ENCODE peak calls at places on chromosome 22, in five cellular contexts. One of them, this sample, is unnamed.
A peak's percentile ranks its signal among the peaks of the same experiment; 100 is the strongest.

GRCh38 chr22:49331878-49332277 is 495.8 kb downstream of the BRD1 start:
- DNase-seq in HepG2: no peak
- DNase-seq in foreskin fibroblast: no peak
- DNase-seq in PC-3: no peak
- DNase-seq in tibial nerve: no peak
- DNase-seq in this sample: no peak

GRCh38 chr22:26589367-26589844 is 526 bp downstream of the TPST2 start:
- DNase-seq in HepG2: no peak
- DNase-seq in foreskin fibroblast: no peak
- DNase-seq in PC-3: peak; percentile 4
- DNase-seq in tibial nerve: no peak
- DNase-seq in this sample: peak; percentile 23

GRCh38 chr22:17085277-17086091 is 684 bp downstream of the IL17RA start:
- DNase-seq in HepG2: no peak
- DNase-seq in foreskin fibroblast: no peak
- DNase-seq in PC-3: peak; percentile 6
- DNase-seq in tibial nerve: no peak
- DNase-seq in this sample: no peak

GRCh38 chr22:45877036-45877380 is 100.0 kb downstream of the WNT7B start:
- DNase-seq in HepG2: no peak
- DNase-seq in foreskin fibroblast: no peak
- DNase-seq in PC-3: no peak
- DNase-seq in tibial nerve: peak; percentile 0
- DNase-seq in this sample: no peak

GRCh38 chr22:39907035-39907434 is 6.2 kb downstream of the GRAP2 start:
- DNase-seq in HepG2: no peak
- DNase-seq in foreskin fibroblast: no peak
- DNase-seq in PC-3: no peak
- DNase-seq in tibial nerve: no peak
- DNase-seq in this sample: no peak

GRCh38 chr22:38202437-38203089 is 769 bp downstream of the MAFF start:
- DNase-seq in HepG2: peak; percentile 50
- DNase-seq in foreskin fibroblast: peak; percentile 93
- DNase-seq in PC-3: peak; percentile 76
- DNase-seq in tibial nerve: peak; percentile 88
- DNase-seq in this sample: peak; percentile 89

GRCh38 chr22:17105143-17106129 is 15.7 kb downstream of the TMEM121B start:
- DNase-seq in HepG2: no peak
- DNase-seq in foreskin fibroblast: no peak
- DNase-seq in PC-3: no peak
- DNase-seq in tibial nerve: no peak
- DNase-seq in this sample: no peak

GRCh38 chr22:38435960-38436359 is 19.0 kb downstream of the KCNJ4 start:
- DNase-seq in HepG2: no peak
- DNase-seq in foreskin fibroblast: no peak
- DNase-seq in PC-3: no peak
- DNase-seq in tibial nerve: no peak
- DNase-seq in this sample: no peak

GRCh38 chr22:49243335-49243734 is 584.3 kb downstream of the BRD1 start:
- DNase-seq in HepG2: no peak
- DNase-seq in foreskin fibroblast: no peak
- DNase-seq in PC-3: no peak
- DNase-seq in tibial nerve: no peak
- DNase-seq in this sample: no peak

GRCh38 chr22:45991108-45991507 is 14.1 kb upstream of the WNT7B start:
- DNase-seq in HepG2: no peak
- DNase-seq in foreskin fibroblast: no peak
- DNase-seq in PC-3: no peak
- DNase-seq in tibial nerve: no peak
- DNase-seq in this sample: no peak

GRCh38 chr22:46446799-46447198 is 90.6 kb downstream of the CELSR1 start:
- DNase-seq in HepG2: no peak
- DNase-seq in foreskin fibroblast: no peak
- DNase-seq in PC-3: no peak
- DNase-seq in tibial nerve: no peak
- DNase-seq in this sample: no peak

GRCh38 chr22:20905415-20906386 is 11.5 kb upstream of the CRKL start:
- DNase-seq in HepG2: no peak
- DNase-seq in foreskin fibroblast: no peak
- DNase-seq in PC-3: peak; percentile 29
- DNase-seq in tibial nerve: no peak
- DNase-seq in this sample: no peak

GRCh38 chr22:17443413-17444203 is 74.3 kb downstream of the CECR2 start:
- DNase-seq in HepG2: no peak
- DNase-seq in foreskin fibroblast: no peak
- DNase-seq in PC-3: no peak
- DNase-seq in tibial nerve: no peak
- DNase-seq in this sample: no peak

GRCh38 chr22:50298937-50299656 is 8.3 kb downstream of the PLXNB2 start:
- DNase-seq in HepG2: no peak
- DNase-seq in foreskin fibroblast: no peak
- DNase-seq in PC-3: no peak
- DNase-seq in tibial nerve: no peak
- DNase-seq in this sample: peak; percentile 46

GRCh38 chr22:45547016-45547345 is 44.3 kb downstream of the FBLN1 start:
- DNase-seq in HepG2: no peak
- DNase-seq in foreskin fibroblast: no peak
- DNase-seq in PC-3: no peak
- DNase-seq in tibial nerve: no peak
- DNase-seq in this sample: no peak

GRCh38 chr22:49676230-49676629 is 151.4 kb downstream of the BRD1 start:
- DNase-seq in HepG2: no peak
- DNase-seq in foreskin fibroblast: no peak
- DNase-seq in PC-3: no peak
- DNase-seq in tibial nerve: no peak
- DNase-seq in this sample: no peak

GRCh38 chr22:32847067-32847491 is 45.6 kb downstream of the TIMP3 start:
- DNase-seq in HepG2: no peak
- DNase-seq in foreskin fibroblast: no peak
- DNase-seq in PC-3: no peak
- DNase-seq in tibial nerve: no peak
- DNase-seq in this sample: peak; percentile 44

GRCh38 chr22:45777046-45777851 is 105.6 kb downstream of the ATXN10 start:
- DNase-seq in HepG2: no peak
- DNase-seq in foreskin fibroblast: no peak
- DNase-seq in PC-3: peak; percentile 83
- DNase-seq in tibial nerve: no peak
- DNase-seq in this sample: no peak

GRCh38 chr22:38051900-38052862 is 5.0 kb upstream of the PICK1 start:
- DNase-seq in HepG2: peak; percentile 84
- DNase-seq in foreskin fibroblast: peak; percentile 52
- DNase-seq in PC-3: peak; percentile 74
- DNase-seq in tibial nerve: peak; percentile 59
- DNase-seq in this sample: peak; percentile 78

GRCh38 chr22:45969801-45970464 is 7.0 kb downstream of the WNT7B start:
- DNase-seq in HepG2: no peak
- DNase-seq in foreskin fibroblast: no peak
- DNase-seq in PC-3: no peak
- DNase-seq in tibial nerve: no peak
- DNase-seq in this sample: no peak

GRCh38 chr22:42560781-42561180 is 7.0 kb downstream of the SERHL2 start:
- DNase-seq in HepG2: peak; percentile 35
- DNase-seq in foreskin fibroblast: no peak
- DNase-seq in PC-3: no peak
- DNase-seq in tibial nerve: no peak
- DNase-seq in this sample: no peak

GRCh38 chr22:45966320-45966891 is 10.6 kb downstream of the WNT7B start:
- DNase-seq in HepG2: no peak
- DNase-seq in foreskin fibroblast: no peak
- DNase-seq in PC-3: no peak
- DNase-seq in tibial nerve: no peak
- DNase-seq in this sample: no peak

GRCh38 chr22:31958625-31959239 is 14.4 kb downstream of the YWHAH start:
- DNase-seq in HepG2: no peak
- DNase-seq in foreskin fibroblast: no peak
- DNase-seq in PC-3: no peak
- DNase-seq in tibial nerve: no peak
- DNase-seq in this sample: no peak

GRCh38 chr22:37427128-37427710 is at the start of gene ELFN2:
- DNase-seq in HepG2: no peak
- DNase-seq in foreskin fibroblast: no peak
- DNase-seq in PC-3: peak; percentile 23
- DNase-seq in tibial nerve: no peak
- DNase-seq in this sample: no peak

GRCh38 chr22:38570841-38571364 is 920 bp upstream of the DMC1 start:
- DNase-seq in HepG2: no peak
- DNase-seq in foreskin fibroblast: peak; percentile 23
- DNase-seq in PC-3: peak; percentile 35
- DNase-seq in tibial nerve: no peak
- DNase-seq in this sample: peak; percentile 37

GRCh38 chr22:42069801-42070516 is 653 bp downstream of the NAGA start:
- DNase-seq in HepG2: no peak
- DNase-seq in foreskin fibroblast: no peak
- DNase-seq in PC-3: no peak
- DNase-seq in tibial nerve: no peak
- DNase-seq in this sample: no peak

GRCh38 chr22:50656122-50657070 is 16.2 kb upstream of the SHANK3 start:
- DNase-seq in HepG2: peak; percentile 58
- DNase-seq in foreskin fibroblast: peak; percentile 66
- DNase-seq in PC-3: peak; percentile 73
- DNase-seq in tibial nerve: no peak
- DNase-seq in this sample: peak; percentile 75

GRCh38 chr22:40385041-40385782 is 14.8 kb downstream of the SGSM3 start:
- DNase-seq in HepG2: no peak
- DNase-seq in foreskin fibroblast: no peak
- DNase-seq in PC-3: no peak
- DNase-seq in tibial nerve: no peak
- DNase-seq in this sample: no peak

DNA sequence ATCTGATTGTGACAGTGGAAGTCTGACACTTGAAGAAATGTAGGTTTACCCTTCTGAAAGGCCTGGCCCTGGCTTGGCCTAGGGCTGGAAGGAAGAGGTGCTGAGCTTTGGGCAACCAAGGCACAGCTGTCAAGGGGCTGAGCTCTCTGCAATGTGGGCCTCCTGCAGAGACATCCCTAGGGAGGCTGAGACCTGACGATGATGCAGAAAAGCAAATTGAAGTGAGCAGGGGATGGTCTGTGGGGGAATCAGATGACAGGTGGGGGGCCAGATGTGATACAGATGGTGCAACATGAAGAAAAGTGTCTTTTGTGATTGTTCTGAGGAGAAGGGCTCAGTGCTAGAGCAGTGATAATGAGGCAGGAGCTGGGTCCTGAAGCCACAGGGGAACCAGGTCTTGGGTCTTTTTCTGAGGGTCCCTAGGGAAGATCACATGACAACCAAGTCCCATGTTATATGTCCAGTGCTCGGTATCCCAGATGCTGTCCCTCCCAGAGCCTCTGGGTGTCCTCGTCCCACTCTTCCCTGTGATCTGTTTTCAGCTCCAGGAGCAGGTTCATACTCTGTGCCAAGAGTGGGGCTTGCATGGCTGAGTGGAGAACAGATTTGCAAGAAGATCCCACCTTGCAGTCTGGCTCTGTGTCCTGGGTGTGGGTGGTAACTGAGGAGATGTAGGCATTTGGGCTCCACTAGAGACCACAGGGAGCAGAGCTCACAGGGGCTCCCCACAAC is 79.9 kb upstream of the VPREB1 start:
- DNase-seq in HepG2: no peak
- DNase-seq in foreskin fibroblast: no peak
- DNase-seq in PC-3: no peak
- DNase-seq in tibial nerve: no peak
- DNase-seq in this sample: no peak
- TF ChIP-seq CTCF in HepG2: no peak
- TF ChIP-seq CTCF in foreskin fibroblast: no peak
- TF ChIP-seq CTCF in PC-3: no peak
- TF ChIP-seq CTCF in tibial nerve: no peak
- TF ChIP-seq CTCF in this sample: no peak

DNA sequence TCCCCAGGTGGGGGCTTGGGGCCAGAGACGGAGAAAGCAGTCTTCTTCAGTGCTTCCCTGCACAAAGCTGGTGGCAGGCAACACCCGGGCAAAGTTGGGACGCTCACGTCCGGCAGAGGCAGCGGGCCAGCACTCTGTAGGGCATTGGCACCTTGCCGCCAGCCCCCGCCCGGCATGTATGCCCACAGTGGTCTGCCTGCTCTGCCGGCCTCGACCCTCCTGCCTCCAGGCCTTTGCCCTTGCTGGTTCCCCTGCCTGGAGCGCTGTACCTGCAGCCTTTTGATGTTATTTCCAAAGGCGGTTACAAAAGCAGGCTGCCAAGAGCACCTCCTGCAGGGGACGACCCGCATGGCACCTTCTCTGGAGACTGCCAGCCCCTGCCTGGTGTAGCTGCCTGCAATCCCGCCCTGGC is 56.5 kb upstream of the SHISAL1 start:
- DNase-seq in HepG2: no peak
- DNase-seq in foreskin fibroblast: no peak
- DNase-seq in PC-3: no peak
- DNase-seq in tibial nerve: no peak
- DNase-seq in this sample: no peak
- TF ChIP-seq CTCF in HepG2: no peak
- TF ChIP-seq CTCF in foreskin fibroblast: no peak
- TF ChIP-seq CTCF in PC-3: peak; percentile 28
- TF ChIP-seq CTCF in tibial nerve: no peak
- TF ChIP-seq CTCF in this sample: no peak

GRCh38 chr22:30752771-30753170 is 58.1 kb downstream of the OSBP2 start:
- DNase-seq in HepG2: no peak
- DNase-seq in foreskin fibroblast: no peak
- DNase-seq in PC-3: no peak
- DNase-seq in tibial nerve: no peak
- DNase-seq in this sample: no peak

GRCh38 chr22:30753701-30754100 is 59.0 kb downstream of the OSBP2 start:
- DNase-seq in HepG2: no peak
- DNase-seq in foreskin fibroblast: no peak
- DNase-seq in PC-3: no peak
- DNase-seq in tibial nerve: no peak
- DNase-seq in this sample: no peak

GRCh38 chr22:30754521-30754920 is 59.8 kb downstream of the OSBP2 start:
- DNase-seq in HepG2: no peak
- DNase-seq in foreskin fibroblast: no peak
- DNase-seq in PC-3: no peak
- DNase-seq in tibial nerve: no peak
- DNase-seq in this sample: no peak

GRCh38 chr22:30754971-30755759 is 60.5 kb downstream of the OSBP2 start:
- DNase-seq in HepG2: peak; percentile 54
- DNase-seq in foreskin fibroblast: peak; percentile 74
- DNase-seq in PC-3: peak; percentile 79
- DNase-seq in tibial nerve: no peak
- DNase-seq in this sample: peak; percentile 29

DNA sequence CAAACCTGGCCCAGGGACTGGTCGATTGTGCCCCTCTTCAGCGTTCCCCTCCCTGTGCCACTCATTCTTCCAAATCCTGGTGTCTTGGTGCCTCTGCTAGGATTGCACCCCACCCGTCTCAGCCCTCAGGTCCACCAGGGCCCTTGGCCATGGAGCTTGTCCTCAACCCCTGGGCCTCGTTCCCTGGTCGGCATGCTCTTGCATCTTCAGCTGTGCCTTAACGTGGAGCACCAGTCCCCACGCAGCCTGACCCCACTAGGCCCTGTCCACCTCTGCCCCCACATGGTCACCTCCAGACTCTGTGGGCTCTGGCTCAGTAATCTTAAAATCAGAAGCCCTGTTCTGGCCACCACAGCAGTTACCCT is 61.1 kb downstream of the OSBP2 start:
- DNase-seq in HepG2: no peak
- DNase-seq in foreskin fibroblast: no peak
- DNase-seq in PC-3: no peak
- DNase-seq in tibial nerve: no peak
- DNase-seq in this sample: no peak
- TF ChIP-seq CTCF in HepG2: no peak
- TF ChIP-seq CTCF in foreskin fibroblast: no peak
- TF ChIP-seq CTCF in PC-3: no peak
- TF ChIP-seq CTCF in tibial nerve: no peak
- TF ChIP-seq CTCF in this sample: no peak

GRCh38 chr22:48139776-48140175 is 1377.3 kb downstream of the TBC1D22A start:
- DNase-seq in HepG2: no peak
- DNase-seq in foreskin fibroblast: no peak
- DNase-seq in PC-3: no peak
- DNase-seq in tibial nerve: no peak
- DNase-seq in this sample: no peak
- TF ChIP-seq CTCF in HepG2: no peak
- TF ChIP-seq CTCF in foreskin fibroblast: no peak
- TF ChIP-seq CTCF in PC-3: no peak
- TF ChIP-seq CTCF in tibial nerve: no peak
- TF ChIP-seq CTCF in this sample: no peak